ENCODE peak calls at places on chromosomes 1 and 21, in ten cellular contexts. One of them, this sample, is unnamed.

GRCh38 chr1:63717511-63718120 is 56.2 kb upstream of the ROR1 start:
- DNase-seq in suprapubic skin: no peak
- DNase-seq in HFFc6: no peak
- DNase-seq in fibroblast of lung: no peak
- DNase-seq in CD4-positive, CD25-positive, alpha-beta regulatory T cell: no peak
- DNase-seq in activated T-cell treated with anti-CD3 and anti-CD28 coated beads for 1 hour: no peak
- DNase-seq in EH: no peak
- DNase-seq in HepG2: no peak
- DNase-seq in memory B cell: no peak
- DNase-seq in skeletal muscle cell: no peak
- DNase-seq in this sample: no peak

GRCh38 chr1:225664762-225665161 is 11.8 kb upstream of the ENAH start:
- DNase-seq in EH: no peak
- DNase-seq in CD4-positive, CD25-positive, alpha-beta regulatory T cell: no peak
- DNase-seq in memory B cell: no peak
- DNase-seq in skeletal muscle cell: no peak
- DNase-seq in suprapubic skin: no peak
- DNase-seq in HFFc6: no peak
- DNase-seq in HepG2: no peak
- DNase-seq in activated T-cell treated with anti-CD3 and anti-CD28 coated beads for 1 hour: no peak
- DNase-seq in fibroblast of lung: no peak
- DNase-seq in this sample: no peak

GRCh38 chr21:36166705-36167104 is 10.1 kb downstream of the DOP1B start:
- DNase-seq in CD4-positive, CD25-positive, alpha-beta regulatory T cell: no peak
- DNase-seq in skeletal muscle cell: no peak
- DNase-seq in HepG2: no peak
- DNase-seq in EH: peak; percentile 12
- DNase-seq in fibroblast of lung: no peak
- DNase-seq in activated T-cell treated with anti-CD3 and anti-CD28 coated beads for 1 hour: no peak
- DNase-seq in HFFc6: no peak
- DNase-seq in memory B cell: no peak
- DNase-seq in suprapubic skin: no peak
- DNase-seq in this sample: no peak

GRCh38 chr21:42027804-42028753 is 17.9 kb upstream of the ZBTB21 start:
- DNase-seq in activated T-cell treated with anti-CD3 and anti-CD28 coated beads for 1 hour: no peak
- DNase-seq in suprapubic skin: no peak
- DNase-seq in memory B cell: no peak
- DNase-seq in CD4-positive, CD25-positive, alpha-beta regulatory T cell: no peak
- DNase-seq in fibroblast of lung: no peak
- DNase-seq in skeletal muscle cell: no peak
- DNase-seq in HepG2: no peak
- DNase-seq in HFFc6: no peak
- DNase-seq in EH: no peak
- DNase-seq in this sample: no peak

GRCh38 chr1:236417325-236417724 is 23.2 kb downstream of the EDARADD start:
- DNase-seq in CD4-positive, CD25-positive, alpha-beta regulatory T cell: peak; percentile 11
- DNase-seq in HepG2: no peak
- DNase-seq in EH: no peak
- DNase-seq in HFFc6: no peak
- DNase-seq in suprapubic skin: no peak
- DNase-seq in memory B cell: no peak
- DNase-seq in activated T-cell treated with anti-CD3 and anti-CD28 coated beads for 1 hour: no peak
- DNase-seq in skeletal muscle cell: no peak
- DNase-seq in fibroblast of lung: no peak
- DNase-seq in this sample: no peak

GRCh38 chr1:236090741-236091147 is 25.9 kb upstream of the NID1 start:
- DNase-seq in activated T-cell treated with anti-CD3 and anti-CD28 coated beads for 1 hour: no peak
- DNase-seq in suprapubic skin: no peak
- DNase-seq in skeletal muscle cell: no peak
- DNase-seq in memory B cell: no peak
- DNase-seq in HFFc6: no peak
- DNase-seq in EH: peak; percentile 29
- DNase-seq in CD4-positive, CD25-positive, alpha-beta regulatory T cell: no peak
- DNase-seq in HepG2: no peak
- DNase-seq in fibroblast of lung: no peak
- DNase-seq in this sample: no peak

GRCh38 chr1:23126801-23127200 is 41.9 kb downstream of the LUZP1 start:
- DNase-seq in HFFc6: peak; percentile 42
- DNase-seq in fibroblast of lung: peak; percentile 81
- DNase-seq in skeletal muscle cell: peak; percentile 56
- DNase-seq in EH: peak; percentile 76
- DNase-seq in suprapubic skin: no peak
- DNase-seq in activated T-cell treated with anti-CD3 and anti-CD28 coated beads for 1 hour: no peak
- DNase-seq in CD4-positive, CD25-positive, alpha-beta regulatory T cell: no peak
- DNase-seq in HepG2: no peak
- DNase-seq in memory B cell: no peak
- DNase-seq in this sample: no peak

GRCh38 chr1:2348346-2349275 is 42.7 kb downstream of the MORN1 start:
- DNase-seq in memory B cell: no peak
- DNase-seq in activated T-cell treated with anti-CD3 and anti-CD28 coated beads for 1 hour: no peak
- DNase-seq in HepG2: no peak
- DNase-seq in EH: no peak
- DNase-seq in CD4-positive, CD25-positive, alpha-beta regulatory T cell: no peak
- DNase-seq in skeletal muscle cell: no peak
- DNase-seq in HFFc6: no peak
- DNase-seq in fibroblast of lung: no peak
- DNase-seq in suprapubic skin: peak; percentile 57
- DNase-seq in this sample: no peak

GRCh38 chr1:40945491-40945973 is 34.0 kb upstream of the CTPS1 start:
- DNase-seq in skeletal muscle cell: no peak
- DNase-seq in fibroblast of lung: no peak
- DNase-seq in memory B cell: no peak
- DNase-seq in activated T-cell treated with anti-CD3 and anti-CD28 coated beads for 1 hour: no peak
- DNase-seq in HepG2: no peak
- DNase-seq in HFFc6: no peak
- DNase-seq in CD4-positive, CD25-positive, alpha-beta regulatory T cell: no peak
- DNase-seq in suprapubic skin: no peak
- DNase-seq in EH: peak; percentile 61
- DNase-seq in this sample: no peak

This sample was measured in AG08395.